ENCODE peak calls at places on chromosomes 11 and 22, in five cellular contexts. N is uterus, T is body of pancreas, R is ovary, S is adrenal gland. Q is an unnamed sample.
A peak's percentile ranks its signal among the peaks of the same experiment; 100 is the strongest.

GRCh38 chr11:74282863-74283484 is 28.5 kb downstream of the P4HA3 start:
- DNase-seq in R (no peak), N (no peak), S (no peak), T (no peak), Q (no peak)

GRCh38 chr11:36104660-36104992 is 160.8 kb downstream of the LDLRAD3 start:
- DNase-seq in R (no peak), S (no peak), N (peak; percentile 27), T (no peak), Q (no peak)

GRCh38 chr11:47060807-47061206 is 115.9 kb downstream of the ARFGAP2 start:
- DNase-seq in T (no peak), S (no peak), N (no peak), R (no peak), Q (no peak)

GRCh38 chr11:118791961-118792578 is 1.1 kb upstream of the DDX6 start:
- DNase-seq in R (peak; percentile 43), T (peak; percentile 28), N (no peak), S (peak; percentile 33), Q (peak; percentile 76)

GRCh38 chr11:72750086-72750485 is 2.1 kb downstream of the ARAP1 start:
- DNase-seq in T (no peak), R (no peak), S (no peak), N (no peak), Q (no peak)

GRCh38 chr11:7511405-7511804 is 2.4 kb upstream of the PPFIBP2 start:
- DNase-seq in N (no peak), S (peak; percentile 40), R (peak; percentile 60), T (peak; percentile 87), Q (peak; percentile 82)

GRCh38 chr11:3687399-3687798 is 16.2 kb upstream of the CHRNA10 start:
- DNase-seq in S (no peak), N (no peak), R (no peak), T (no peak), Q (no peak)

GRCh38 chr22:19477321-19478085 is 1.5 kb downstream of the UFD1 start:
- DNase-seq in T (no peak), S (no peak), N (no peak), R (no peak), Q (no peak)

GRCh38 chr11:19938866-19939265 is 221.4 kb downstream of the DBX1 start:
- DNase-seq in T (no peak), N (no peak), R (no peak), S (no peak), Q (no peak)

DNA sequence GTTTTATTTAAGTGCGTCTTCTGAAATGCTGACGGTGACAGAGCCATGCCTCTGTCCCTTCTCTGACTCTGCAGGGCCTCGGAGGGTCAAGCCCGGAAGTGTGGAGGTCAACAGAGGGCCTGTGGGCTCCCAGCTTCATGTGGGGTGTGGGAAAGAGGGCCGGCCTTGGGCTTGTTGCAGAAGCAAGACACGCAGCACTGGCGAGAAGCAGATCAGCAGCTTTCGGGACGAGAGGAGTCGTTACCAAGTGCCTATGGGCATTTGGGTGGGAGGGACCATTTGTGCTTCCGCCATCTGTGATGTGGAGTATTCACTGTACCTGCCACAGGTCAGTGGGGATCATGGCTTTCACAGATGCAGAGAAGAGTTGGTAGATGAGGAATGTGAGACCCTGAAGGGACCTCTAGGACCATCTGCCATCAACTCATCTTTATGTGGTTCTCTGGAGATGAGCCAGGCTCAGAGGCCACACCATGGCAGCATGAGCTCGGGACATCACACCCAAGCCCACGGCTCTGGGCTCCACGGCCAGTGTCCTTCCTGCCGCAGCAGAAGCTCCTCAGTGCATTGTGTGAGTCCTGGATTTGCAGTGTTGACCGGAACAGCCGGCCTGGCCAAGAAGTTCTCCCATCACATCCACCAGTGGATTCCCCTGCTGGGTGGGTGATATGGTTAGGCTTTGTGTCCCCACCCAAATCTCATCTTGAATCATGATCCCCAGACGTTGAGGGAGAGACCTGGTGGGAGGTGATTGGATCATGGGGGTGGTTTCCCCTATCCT is 590.7 kb downstream of the TBC1D22A start:
- DNase-seq in T (no peak), N (no peak), R (no peak), S (no peak), Q (no peak)
- H3K27me3 ChIP-seq in T (no peaks in the 10 kb centered on the region), N (no peaks in the 10 kb centered on the region), R (no peaks in the 10 kb centered on the region), S (peaks cover 5% of the 10 kb centered on the region), Q (peaks cover 10% of the 10 kb centered on the region)

GRCh38 chr11:1297576-1298473 is 11.6 kb downstream of the TOLLIP start:
- DNase-seq in T (peak; percentile 88), R (peak; percentile 8), S (no peak), N (peak; percentile 13), Q (no peak)

GRCh38 chr11:1300121-1300520 is 9.3 kb downstream of the TOLLIP start:
- DNase-seq in T (no peak), R (peak; percentile 9), S (no peak), N (no peak), Q (no peak)

GRCh38 chr11:1300569-1301187 is 8.8 kb downstream of the TOLLIP start:
- DNase-seq in S (no peak), T (peak; percentile 89), N (peak; percentile 13), R (peak; percentile 6), Q (no peak)

GRCh38 chr11:1299621-1300020 is 9.8 kb downstream of the TOLLIP start:
- DNase-seq in T (peak; percentile 47), R (peak; percentile 8), N (peak; percentile 22), S (no peak), Q (peak; percentile 67)

GRCh38 chr11:1298695-1299492 is 10.5 kb downstream of the TOLLIP start:
- DNase-seq in T (peak; percentile 93), S (peak; percentile 94), R (peak; percentile 81), N (peak; percentile 88), Q (peak; percentile 93)
- TF ChIP-seq POLR2A in T (no peak), S (peak; percentile 71), R (no peak), N (no peak), Q (no peak)

GRCh38 chr11:67024966-67025365 is 2.0 kb downstream of the SYT12 start:
- DNase-seq in T (no peak), S (no peak), N (no peak), R (no peak), Q (no peak)

GRCh38 chr11:67024410-67024809 is 1.5 kb downstream of the SYT12 start:
- DNase-seq in S (no peak), R (no peak), N (no peak), T (no peak), Q (no peak)

GRCh38 chr11:67022341-67022933 is 497 bp upstream of the SYT12 start:
- DNase-seq in T (peak; percentile 50), N (peak; percentile 42), S (peak; percentile 79), R (no peak), Q (no peak)

GRCh38 chr11:67023957-67024353 is 1.0 kb downstream of the SYT12 start:
- DNase-seq in S (no peak), T (no peak), R (no peak), N (no peak), Q (no peak)

DNA sequence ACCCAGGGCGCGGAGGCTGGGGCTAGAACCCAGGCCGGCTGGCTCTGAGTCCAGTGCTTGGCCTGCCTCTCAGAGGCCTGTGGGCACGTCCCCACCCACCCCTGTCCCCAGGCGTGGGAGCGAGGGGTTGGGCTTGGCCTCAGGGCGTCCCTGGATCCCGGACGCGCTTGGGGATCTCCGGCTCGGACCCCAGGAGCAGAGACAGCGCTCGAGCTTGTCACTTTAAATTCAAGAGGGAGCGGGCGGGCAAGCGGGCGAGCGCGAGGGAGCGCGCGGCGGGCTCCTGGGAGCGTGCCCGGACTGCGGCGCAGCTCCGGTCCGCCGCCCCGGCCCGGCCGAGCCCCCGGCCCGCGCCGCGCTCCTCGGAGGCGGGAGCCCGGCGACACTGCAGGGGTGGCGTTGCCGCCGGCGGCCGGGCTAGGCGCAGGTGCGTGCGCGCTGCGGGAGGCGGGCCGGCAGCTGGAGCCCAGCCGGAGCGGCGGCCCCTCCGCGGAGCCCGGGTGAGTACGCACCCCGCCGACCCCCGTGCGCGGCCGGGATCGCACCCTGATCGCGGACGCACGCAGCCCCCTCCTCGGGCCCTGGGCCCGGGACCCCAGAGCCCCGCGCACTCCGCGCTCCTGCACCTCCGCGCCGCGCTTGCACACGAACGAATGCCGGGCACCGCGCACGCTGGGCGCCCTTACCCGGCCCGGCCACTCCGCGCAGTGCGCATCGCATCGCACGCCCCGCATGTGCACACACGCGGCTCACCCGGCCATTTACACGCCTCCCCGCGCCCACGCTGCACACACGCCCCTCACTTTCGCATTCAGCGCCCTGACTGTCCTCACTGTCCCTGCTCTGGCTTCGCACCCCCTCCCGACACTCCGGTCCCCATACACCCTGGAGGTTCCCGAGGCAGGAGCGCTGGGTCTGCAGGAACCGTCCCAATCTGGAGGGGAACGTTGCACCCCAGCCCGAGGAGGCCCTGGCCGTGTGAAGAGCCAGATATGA is at the start of gene SYT12:
- DNase-seq in N (no peak), S (no peak), T (no peak), R (no peak), Q (no peak)
- H3K27me3 ChIP-seq in N (no peaks in the 10 kb centered on the region), S (no peaks in the 10 kb centered on the region), T (no peaks in the 10 kb centered on the region), R (no peaks in the 10 kb centered on the region), Q (peaks cover 5% of the 10 kb centered on the region)

DNA sequence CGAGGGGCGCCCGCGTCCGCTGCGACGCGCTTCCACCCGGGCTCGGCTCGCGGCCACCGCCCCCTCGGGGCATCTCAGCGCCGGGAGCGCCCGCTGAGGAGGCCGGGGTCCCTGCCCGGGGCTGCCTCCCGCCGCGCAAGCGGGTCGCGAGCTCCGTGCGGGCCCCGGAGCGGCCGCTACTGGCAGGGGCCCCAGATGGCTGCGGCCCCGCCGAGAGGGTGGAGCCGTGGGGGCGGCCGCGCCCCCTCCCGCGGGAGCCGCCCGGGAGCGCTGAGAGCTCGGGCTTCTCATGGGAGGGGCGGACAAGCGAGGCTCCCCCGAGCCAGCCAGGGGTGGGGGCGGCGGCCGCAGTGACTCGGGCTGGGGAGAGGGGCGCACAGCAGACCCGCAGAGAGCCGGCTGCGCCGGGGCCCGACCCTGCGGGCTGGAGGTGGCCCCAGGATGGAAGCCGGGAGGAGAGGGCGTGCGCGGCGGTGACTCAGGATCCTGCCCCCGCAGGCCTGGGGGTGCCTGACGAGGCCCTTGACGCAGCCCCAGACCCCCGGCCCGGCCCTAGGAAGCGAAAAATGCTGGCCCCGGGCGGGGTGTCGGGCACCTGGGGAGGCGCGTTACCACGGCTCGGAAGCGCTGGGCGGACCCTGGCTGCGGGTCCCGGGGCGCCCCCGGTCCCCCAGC is 606 bp upstream of the ZFTA start:
- DNase-seq in T (peak; percentile 40), N (peak; percentile 55), R (peak; percentile 38), S (no peak), Q (peak; percentile 76)
- TF ChIP-seq POLR2A in T (peak; percentile 22), N (no peak), R (no peak), S (peak; percentile 21), Q (no peak)

GRCh38 chr22:48866906-48867597 is 960.6 kb downstream of the BRD1 start:
- DNase-seq in N (no peak), S (no peak), R (no peak), T (no peak), Q (peak; percentile 53)

GRCh38 chr22:48860557-48860956 is 967.1 kb downstream of the BRD1 start:
- DNase-seq in R (no peak), N (no peak), S (no peak), T (no peak), Q (peak; percentile 12)

GRCh38 chr22:48867891-48868290 is 959.8 kb downstream of the BRD1 start:
- DNase-seq in N (no peak), R (no peak), T (no peak), S (no peak), Q (peak; percentile 28)

GRCh38 chr22:48864748-48865147 is 962.9 kb downstream of the BRD1 start:
- DNase-seq in T (no peak), N (no peak), R (no peak), S (no peak), Q (peak; percentile 28)

GRCh38 chr22:48863965-48864538 is 963.6 kb downstream of the BRD1 start:
- DNase-seq in S (no peak), N (no peak), T (no peak), R (no peak), Q (peak; percentile 44)
- H3K27me3 ChIP-seq in S (no peaks in the 10 kb centered on the region), N (no peaks in the 10 kb centered on the region), T (no peaks in the 10 kb centered on the region), R (no peaks in the 10 kb centered on the region), Q (no peaks in the 10 kb centered on the region)

GRCh38 chr11:65592840-65593517 is 2.6 kb downstream of the KCNK7 start:
- DNase-seq in R (no peak), N (no peak), S (no peak), T (peak; percentile 9), Q (no peak)
- TF ChIP-seq POLR2A in R (no peak), N (no peak), S (no peak), T (no peak), Q (no peak)

Q was measured in sigmoid colon.